ENCODE peak calls at places on chromosome 19, in five cellular contexts. A, X, E, J and I are unnamed samples.
A peak's percentile ranks its signal among the peaks of the same experiment; 100 is the strongest.

GRCh38 chr19:45528149-45528743 is 21.0 kb downstream of the VASP start:
- DNase-seq in A (no peak), X (no peak), E (no peak), J (no peak), I (no peak)

GRCh38 chr19:17871878-17872250 is at the start of gene SLC5A5:
- DNase-seq in A (no peak), X (no peak), E (no peak), J (peak; percentile 64), I (no peak)

GRCh38 chr19:38505958-38506357 is 72.5 kb downstream of the RYR1 start:
- DNase-seq in A (no peak), X (no peak), E (no peak), J (no peak), I (no peak)

GRCh38 chr19:45517641-45518468 is 10.6 kb downstream of the VASP start:
- DNase-seq in A (no peak), X (no peak), E (no peak), J (no peak), I (no peak)

GRCh38 chr19:16273005-16273404 is 51.6 kb upstream of the KLF2 start:
- DNase-seq in A (peak; percentile 76), X (no peak), E (no peak), J (no peak), I (no peak)

GRCh38 chr19:5001547-5002131 is 32.7 kb downstream of the KDM4B start:
- DNase-seq in A (no peak), X (peak; percentile 32), E (no peak), J (peak; percentile 69), I (no peak)

GRCh38 chr19:51663650-51664049 is 17.0 kb upstream of the SIGLEC14 start:
- DNase-seq in A (no peak), X (no peak), E (no peak), J (no peak), I (no peak)

GRCh38 chr19:57701625-57702024 is 7.4 kb downstream of the ZNF154 start:
- DNase-seq in A (no peak), X (no peak), E (no peak), J (no peak), I (no peak)

GRCh38 chr19:13092608-13093260 is 9.9 kb downstream of the LYL1 start:
- DNase-seq in A (no peak), X (no peak), E (no peak), J (no peak), I (no peak)

GRCh38 chr19:32581704-32582164 is 744 bp downstream of the PDCD5 start:
- DNase-seq in A (no peak), X (no peak), E (peak; percentile 38), J (peak; percentile 55), I (no peak)

GRCh38 chr19:40224342-40225148 is 1.9 kb downstream of the CCNP start:
- DNase-seq in A (no peak), X (peak; percentile 76), E (no peak), J (no peak), I (no peak)

GRCh38 chr19:30425885-30426838 is 54.0 kb downstream of the ZNF536 start:
- DNase-seq in A (no peak), X (no peak), E (no peak), J (no peak), I (no peak)

GRCh38 chr19:44642375-44642774 is 1.3 kb upstream of the PVR start:
- DNase-seq in A (no peak), X (no peak), E (no peak), J (no peak), I (no peak)

GRCh38 chr19:6418562-6418932 is 6.1 kb downstream of the KHSRP start:
- DNase-seq in A (no peak), X (no peak), E (no peak), J (peak; percentile 11), I (no peak)

GRCh38 chr19:58346961-58347929 is 6.0 kb downstream of the A1BG start:
- DNase-seq in A (peak; percentile 73), X (no peak), E (peak; percentile 69), J (peak; percentile 100), I (peak; percentile 54)

GRCh38 chr19:46787331-46788100 is 878 bp downstream of the SLC1A5 start:
- DNase-seq in A (peak; percentile 87), X (no peak), E (peak; percentile 62), J (peak; percentile 74), I (peak; percentile 55)

GRCh38 chr19:15977193-15977592 is 28.4 kb downstream of the OR10H4 start:
- DNase-seq in A (no peak), X (no peak), E (no peak), J (no peak), I (no peak)

GRCh38 chr19:46813570-46814358 is 25.4 kb upstream of the SLC1A5 start:
- DNase-seq in A (peak; percentile 69), X (no peak), E (peak; percentile 61), J (no peak), I (peak; percentile 92)

GRCh38 chr19:12788025-12788681 is 3.1 kb upstream of the JUNB start:
- DNase-seq in A (no peak), X (no peak), E (no peak), J (peak; percentile 33), I (no peak)

GRCh38 chr19:14022469-14022868 is 5.5 kb upstream of the RLN3 start:
- DNase-seq in A (no peak), X (no peak), E (no peak), J (no peak), I (no peak)

GRCh38 chr19:22144394-22144793 is 52.4 kb downstream of the ZNF676 start:
- DNase-seq in A (no peak), X (peak; percentile 3), E (no peak), J (peak; percentile 4), I (no peak)

GRCh38 chr19:17975032-17975431 is 8.1 kb downstream of the KCNN1 start:
- DNase-seq in A (no peak), X (no peak), E (no peak), J (no peak), I (no peak)

GRCh38 chr19:48899781-48900476 is at the start of gene NUCB1:
- DNase-seq in A (peak; percentile 100), X (peak; percentile 96), E (peak; percentile 99), J (peak; percentile 98), I (peak; percentile 99)

GRCh38 chr19:48890551-48890950 is 8.0 kb downstream of the TULP2 start:
- DNase-seq in A (no peak), X (no peak), E (no peak), J (no peak), I (no peak)

GRCh38 chr19:48896191-48896720 is 2.3 kb downstream of the TULP2 start:
- DNase-seq in A (peak; percentile 86), X (no peak), E (peak; percentile 43), J (peak; percentile 90), I (no peak)

GRCh38 chr19:48897181-48897580 is 1.4 kb downstream of the TULP2 start:
- DNase-seq in A (no peak), X (no peak), E (no peak), J (no peak), I (no peak)

DNA sequence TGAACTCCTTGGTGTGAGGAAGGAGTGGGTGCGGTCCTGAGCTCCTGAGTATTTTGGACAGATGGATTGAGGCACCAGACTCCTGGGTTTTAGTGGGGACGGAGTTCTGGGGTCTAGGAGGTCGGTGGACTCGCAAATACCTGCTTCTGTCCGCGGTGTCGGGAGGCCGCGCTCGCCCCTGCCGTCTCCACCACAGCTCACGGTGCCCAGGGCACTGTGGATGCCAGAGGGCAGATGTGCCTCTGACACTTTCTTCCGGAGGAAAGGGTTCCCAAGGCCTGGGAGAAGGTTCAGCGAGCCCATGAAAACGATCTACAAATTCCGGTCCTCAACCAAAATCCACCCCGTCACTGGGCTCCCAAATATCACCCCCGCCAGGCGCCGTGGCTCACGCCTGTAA is 3.3 kb downstream of the TULP2 start:
- DNase-seq in A (no peak), X (no peak), E (no peak), J (no peak), I (no peak)
- TF ChIP-seq POLR2AphosphoS5 in A (no peak), X (no peak), E (no peak), J (no peak), I (no peak)

DNA sequence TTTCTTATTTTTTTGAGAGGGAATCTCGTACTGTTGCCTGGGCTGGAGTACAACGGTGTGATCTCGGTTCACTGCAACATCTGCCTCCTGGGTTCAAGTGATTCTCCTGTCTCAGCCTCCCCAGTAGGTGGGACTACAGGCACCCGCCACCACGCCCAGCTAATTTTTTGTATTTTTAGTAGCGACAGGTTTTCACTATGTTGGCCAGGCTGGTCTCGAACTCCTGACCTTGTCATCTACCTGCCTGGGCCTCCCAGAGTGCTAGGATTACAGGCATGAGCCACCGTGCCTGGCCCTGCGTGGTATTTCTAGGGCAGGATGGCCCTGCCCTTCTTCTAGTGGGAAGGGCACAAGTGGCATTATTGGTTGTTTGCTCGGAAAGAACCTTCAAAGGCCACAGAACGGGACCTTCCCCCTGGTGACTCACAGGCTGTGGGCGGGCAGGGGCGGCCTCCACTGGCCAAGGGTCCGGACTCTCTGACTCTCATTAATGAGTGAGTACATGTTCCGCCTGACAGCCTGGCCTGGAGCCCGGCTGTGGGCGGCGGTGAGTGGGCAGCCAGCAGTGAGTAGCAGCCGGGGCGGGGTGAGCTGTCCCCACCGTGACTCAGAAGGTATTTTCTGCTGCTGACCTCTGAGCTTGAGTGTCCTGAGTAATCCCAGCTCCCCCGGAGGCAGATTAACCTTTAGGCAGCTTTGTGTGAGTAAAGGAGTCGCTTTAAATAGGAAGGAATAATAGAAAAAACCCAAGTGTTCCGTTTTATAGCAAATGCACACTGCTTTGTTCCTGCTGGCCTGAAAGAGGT is 5.1 kb downstream of the DOT1L start:
- DNase-seq in A (peak; percentile 97), X (peak; percentile 98), E (peak; percentile 94), J (peak; percentile 85), I (peak; percentile 96)
- TF ChIP-seq POLR2AphosphoS5 in A (peak; percentile 89), X (peak; percentile 51), E (peak; percentile 89), J (peak; percentile 71), I (peak; percentile 95)

DNA sequence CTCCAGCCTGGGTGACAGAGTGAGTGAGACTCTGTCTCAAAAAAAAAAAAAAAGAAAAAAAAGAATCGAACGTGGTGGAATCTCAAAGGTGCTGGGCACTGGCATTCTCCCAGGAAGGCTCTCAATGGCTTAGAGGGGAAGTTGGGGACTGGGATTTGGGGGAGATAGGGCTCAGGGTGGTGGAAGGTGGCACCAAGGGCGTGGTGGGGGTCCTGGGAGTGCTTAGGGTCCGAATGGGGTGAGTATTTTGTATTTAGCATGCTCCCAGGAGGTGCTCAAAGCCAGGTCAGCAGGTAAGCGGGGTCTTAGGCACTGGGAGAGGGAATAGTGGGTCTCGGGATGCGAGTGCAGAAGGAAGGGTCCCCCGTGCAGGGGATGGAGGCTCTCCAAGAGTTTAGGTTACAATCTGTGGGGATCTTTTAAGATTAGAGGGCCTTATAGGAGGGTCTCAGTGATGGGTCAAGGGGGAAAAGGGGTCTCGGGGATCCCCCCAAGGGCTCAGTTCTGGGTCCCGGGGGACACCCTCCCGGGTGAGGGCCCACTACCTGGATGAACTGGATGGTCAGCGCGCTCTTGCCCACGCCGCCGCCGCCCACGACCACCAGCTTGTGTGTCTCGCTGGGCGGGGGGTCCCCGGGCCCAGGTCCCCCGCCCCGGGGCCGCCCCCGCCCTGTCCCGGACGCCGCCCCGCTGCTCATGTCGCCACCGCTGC is 386 bp downstream of the RRAS start:
- DNase-seq in A (peak; percentile 79), X (no peak), E (peak; percentile 19), J (no peak), I (no peak)
- TF ChIP-seq POLR2AphosphoS5 in A (no peak), X (no peak), E (no peak), J (no peak), I (no peak)

DNA sequence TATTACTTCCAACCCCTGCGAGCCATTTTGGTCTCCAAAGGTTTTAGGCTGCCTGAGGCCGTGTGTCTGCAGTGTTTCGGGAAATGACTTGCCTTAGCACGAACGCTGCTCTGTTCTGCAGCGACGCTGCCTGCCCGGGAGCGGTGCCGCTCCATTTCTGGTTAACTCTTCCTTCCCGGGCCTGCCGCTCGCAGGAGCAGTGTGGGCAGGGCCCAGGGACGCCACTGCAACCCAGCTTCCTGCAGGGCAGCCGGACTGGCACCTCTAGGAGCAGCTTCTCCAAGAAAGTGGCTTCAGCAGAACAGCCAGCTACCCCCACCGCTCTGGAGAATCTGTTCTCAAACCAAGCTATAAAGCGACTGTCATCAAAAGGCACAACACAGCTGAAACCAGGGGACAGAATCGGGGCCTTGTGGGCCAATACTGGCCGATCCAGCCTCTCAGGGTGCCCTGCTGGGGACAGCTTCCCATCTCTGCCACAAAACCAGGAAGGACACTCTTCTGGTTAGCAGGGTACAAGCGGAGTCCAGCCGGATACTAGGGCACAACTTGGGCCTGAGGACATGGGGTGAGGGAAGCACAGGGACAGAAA is 72.2 kb downstream of the KCTD15 start:
- DNase-seq in A (peak; percentile 77), X (no peak), E (peak; percentile 14), J (peak; percentile 73), I (peak; percentile 35)
- TF ChIP-seq POLR2AphosphoS5 in A (peak; percentile 50), X (no peak), E (no peak), J (no peak), I (peak; percentile 20)